ENCODE peak calls at places on chromosomes 11 and 22, in eight cellular contexts. P, J, Q, S, G, L, O and T are unnamed samples.

GRCh38 chr22:19799322-19800190 is 39.0 kb downstream of the TBX1 start:
- DNase-seq in P (peak; percentile 80), J (no peak), Q (peak; percentile 97), S (no peak), G (no peak), L (no peak), O (no peak), T (no peak)

GRCh38 chr11:128235958-128236357 is 351.4 kb downstream of the ETS1 start:
- DNase-seq in P (peak; percentile 86), J (no peak), Q (peak; percentile 9), S (no peak), G (no peak), L (no peak), O (no peak), T (no peak)

GRCh38 chr11:19978668-19979518 is 181.4 kb downstream of the DBX1 start:
- DNase-seq in P (no peak), J (no peak), Q (peak; percentile 74), S (no peak), G (peak; percentile 33), L (no peak), O (no peak), T (no peak)

GRCh38 chr11:134341805-134342571 is 10.2 kb downstream of the GLB1L2 start:
- DNase-seq in P (no peak), J (no peak), Q (no peak), S (no peak), G (no peak), L (no peak), O (no peak), T (no peak)

GRCh38 chr22:17858033-17858432 is 83.8 kb upstream of the BID start:
- DNase-seq in P (no peak), J (no peak), Q (no peak), S (no peak), G (no peak), L (no peak), O (no peak), T (no peak)

GRCh38 chr11:117931971-117932370 is 2.8 kb upstream of the TMPRSS13 start:
- DNase-seq in P (no peak), J (no peak), Q (no peak), S (no peak), G (peak; percentile 39), L (no peak), O (no peak), T (no peak)

GRCh38 chr22:28911777-28912669 is 28.7 kb downstream of the ZNRF3 start:
- DNase-seq in P (no peak), J (no peak), Q (peak; percentile 49), S (no peak), G (no peak), L (no peak), O (no peak), T (peak; percentile 53)

GRCh38 chr11:110759972-110760381 is 47.7 kb upstream of the ARHGAP20 start:
- DNase-seq in P (no peak), J (no peak), Q (no peak), S (peak; percentile 74), G (no peak), L (no peak), O (no peak), T (no peak)

GRCh38 chr22:18966748-18967147 is 30.7 kb upstream of the PRODH start:
- DNase-seq in P (no peak), J (no peak), Q (no peak), S (no peak), G (no peak), L (no peak), O (no peak), T (no peak)

GRCh38 chr22:46574993-46575914 is 37.8 kb upstream of the CELSR1 start:
- DNase-seq in P (peak; percentile 95), J (no peak), Q (no peak), S (peak; percentile 74), G (no peak), L (no peak), O (no peak), T (no peak)

GRCh38 chr11:123304828-123305530 is 109.9 kb upstream of the CLMP start:
- DNase-seq in P (no peak), J (peak; percentile 11), Q (no peak), S (no peak), G (no peak), L (no peak), O (no peak), T (no peak)

GRCh38 chr11:66324626-66325025 is 7.8 kb upstream of the CD248 start:
- DNase-seq in P (no peak), J (no peak), Q (peak; percentile 44), S (no peak), G (no peak), L (no peak), O (no peak), T (no peak)

GRCh38 chr11:32255876-32256275 is 165.0 kb downstream of the RCN1 start:
- DNase-seq in P (peak; percentile 69), J (no peak), Q (no peak), S (no peak), G (no peak), L (no peak), O (no peak), T (no peak)

GRCh38 chr11:47269829-47270305 is at the start of gene MADD:
- DNase-seq in P (peak; percentile 81), J (peak; percentile 97), Q (peak; percentile 94), S (peak; percentile 89), G (peak; percentile 87), L (peak; percentile 85), O (peak; percentile 71), T (peak; percentile 89)

GRCh38 chr11:86577663-86578636 is 94.5 kb downstream of the ME3 start:
- DNase-seq in P (no peak), J (no peak), Q (peak; percentile 77), S (no peak), G (peak; percentile 52), L (no peak), O (no peak), T (no peak)

GRCh38 chr11:71372693-71373657 is 75.2 kb downstream of the DHCR7 start:
- DNase-seq in P (no peak), J (no peak), Q (peak; percentile 62), S (no peak), G (no peak), L (no peak), O (no peak), T (no peak)

GRCh38 chr22:23094260-23094659 is 23.9 kb downstream of the GNAZ start:
- DNase-seq in P (no peak), J (no peak), Q (no peak), S (no peak), G (no peak), L (no peak), O (no peak), T (no peak)